ENCODE peak calls at places on chromosome 7, in four cellular contexts. One of them, this sample, is unnamed.

GRCh38 chr7:66377045-66377444 is 171.9 kb downstream of the TPST1 start:
- ATAC-seq in naive thymus-derived CD8-positive, alpha-beta T cell: no peak
- ATAC-seq in RWPE2: no peak
- ATAC-seq in heart right ventricle: no peak
- ATAC-seq in this sample: no peak

GRCh38 chr7:18505870-18506460 is 10.4 kb downstream of the HDAC9 start:
- ATAC-seq in naive thymus-derived CD8-positive, alpha-beta T cell: no peak
- ATAC-seq in RWPE2: no peak
- ATAC-seq in heart right ventricle: peak
- ATAC-seq in this sample: peak

GRCh38 chr7:3461923-3462322 is 160.9 kb downstream of the SDK1 start:
- ATAC-seq in naive thymus-derived CD8-positive, alpha-beta T cell: peak
- ATAC-seq in RWPE2: no peak
- ATAC-seq in heart right ventricle: no peak
- ATAC-seq in this sample: no peak

GRCh38 chr7:105178928-105179541 is 165.0 kb downstream of the KMT2E start:
- ATAC-seq in naive thymus-derived CD8-positive, alpha-beta T cell: no peak
- ATAC-seq in RWPE2: peak
- ATAC-seq in heart right ventricle: no peak
- ATAC-seq in this sample: no peak

GRCh38 chr7:156458011-156458410 is 182.6 kb upstream of the RNF32 start:
- ATAC-seq in naive thymus-derived CD8-positive, alpha-beta T cell: no peak
- ATAC-seq in RWPE2: no peak
- ATAC-seq in heart right ventricle: no peak
- ATAC-seq in this sample: no peak

GRCh38 chr7:130758429-130759056 is 24.5 kb upstream of the KLF14 start:
- ATAC-seq in naive thymus-derived CD8-positive, alpha-beta T cell: peak
- ATAC-seq in RWPE2: no peak
- ATAC-seq in heart right ventricle: no peak
- ATAC-seq in this sample: peak

GRCh38 chr7:156650042-156650441 is 9.5 kb downstream of the RNF32 start:
- ATAC-seq in naive thymus-derived CD8-positive, alpha-beta T cell: no peak
- ATAC-seq in RWPE2: peak
- ATAC-seq in heart right ventricle: no peak
- ATAC-seq in this sample: peak

GRCh38 chr7:7109934-7110333 is 72.4 kb upstream of the C1GALT1 start:
- ATAC-seq in naive thymus-derived CD8-positive, alpha-beta T cell: no peak
- ATAC-seq in RWPE2: no peak
- ATAC-seq in heart right ventricle: no peak
- ATAC-seq in this sample: no peak

GRCh38 chr7:142440219-142441073 is 182.6 kb upstream of the PRSS58 start:
- ATAC-seq in naive thymus-derived CD8-positive, alpha-beta T cell: no peak
- ATAC-seq in RWPE2: peak
- ATAC-seq in heart right ventricle: no peak
- ATAC-seq in this sample: peak